ENCODE peak calls at places on chromosomes 12 and 14, in seven cellular contexts. O, H, A, F, D, I and Y are unnamed samples.

GRCh38 chr14:39015360-39015961 is 87.6 kb downstream of the SEC23A start:
- DNase-seq in D (no peak), O (peak), I (no peak), F (peak), A (peak), H (no peak), Y (peak)

GRCh38 chr12:49933793-49934192 is 16.7 kb upstream of the AQP2 start:
- DNase-seq in O (peak), H (no peak), I (no peak), F (peak), A (no peak), D (no peak), Y (no peak)

GRCh38 chr14:61602733-61603077 is 92.6 kb upstream of the HIF1A start:
- DNase-seq in A (no peak), D (no peak), H (no peak), F (peak), O (no peak), I (no peak), Y (no peak)

GRCh38 chr14:57089901-57090300 is 178.8 kb downstream of the EXOC5 start:
- DNase-seq in O (no peak), H (no peak), F (no peak), D (no peak), I (no peak), A (no peak), Y (no peak)

GRCh38 chr14:104676694-104677505 is 12.5 kb upstream of the INF2 start:
- DNase-seq in I (peak), O (no peak), A (peak), F (no peak), D (no peak), H (no peak), Y (peak)

GRCh38 chr12:56448860-56449621 is at the start of gene TIMELESS:
- DNase-seq in H (peak), D (peak), A (peak), F (peak), O (peak), I (peak), Y (peak)

GRCh38 chr14:30427401-30427800 is 131.6 kb upstream of the G2E3 start:
- DNase-seq in O (no peak), I (no peak), F (no peak), A (no peak), D (no peak), H (no peak), Y (no peak)

GRCh38 chr12:56808954-56809353 is 45.8 kb downstream of the HSD17B6 start:
- DNase-seq in D (no peak), I (no peak), F (no peak), O (no peak), H (no peak), A (no peak), Y (no peak)

GRCh38 chr14:105883066-105884005 is 357.0 kb downstream of the TMEM121 start:
- DNase-seq in I (peak), F (no peak), H (no peak), O (no peak), D (no peak), A (no peak), Y (peak)

GRCh38 chr12:25313591-25313990 is 62.9 kb upstream of the KRAS start:
- DNase-seq in I (no peak), H (no peak), A (no peak), O (peak), D (no peak), F (peak), Y (no peak)

GRCh38 chr12:12661086-12661485 is 34.9 kb downstream of the GPR19 start:
- DNase-seq in F (peak), A (no peak), O (peak), I (no peak), H (no peak), D (no peak), Y (no peak)

GRCh38 chr14:33393155-33393894 is 454.6 kb downstream of the NPAS3 start:
- DNase-seq in A (no peak), D (no peak), H (no peak), O (no peak), F (no peak), I (no peak), Y (no peak)

GRCh38 chr14:101977311-101978071 is 13.1 kb downstream of the DYNC1H1 start:
- DNase-seq in H (no peak), A (no peak), D (no peak), I (peak), O (peak), F (no peak), Y (no peak)

GRCh38 chr12:51695241-51696010 is 104.4 kb downstream of the SCN8A start:
- DNase-seq in I (no peak), D (no peak), H (no peak), O (peak), F (peak), A (no peak), Y (no peak)

GRCh38 chr12:103326190-103326589 is 169.6 kb downstream of the C12orf42 start:
- DNase-seq in D (no peak), H (no peak), O (no peak), A (peak), F (no peak), I (no peak), Y (peak)

GRCh38 chr14:101512396-101512695 is 48.9 kb upstream of the DIO3 start:
- DNase-seq in A (no peak), H (no peak), O (no peak), D (no peak), I (no peak), F (no peak), Y (no peak)

GRCh38 chr12:89299951-89300350 is 52.4 kb downstream of the DUSP6 start:
- DNase-seq in A (no peak), I (no peak), D (no peak), O (no peak), F (no peak), H (no peak), Y (no peak)

GRCh38 chr14:51884086-51884927 is 23.9 kb downstream of the GNG2 start:
- DNase-seq in H (no peak), A (peak), F (peak), O (peak), D (no peak), I (no peak), Y (peak)

GRCh38 chr14:96501383-96501745 is 818 bp upstream of the PAPOLA start:
- DNase-seq in F (no peak), H (no peak), O (no peak), D (no peak), I (no peak), A (no peak), Y (no peak)

GRCh38 chr14:96501746-96502620 is at the start of gene PAPOLA:
- DNase-seq in O (peak), A (peak), D (peak), H (peak), F (peak), I (peak), Y (peak)

GRCh38 chr14:96497586-96497985 is 4.6 kb upstream of the PAPOLA start:
- DNase-seq in I (no peak), H (no peak), F (no peak), D (no peak), O (no peak), A (no peak), Y (no peak)

GRCh38 chr14:96507723-96508122 is 5.5 kb downstream of the PAPOLA start:
- DNase-seq in O (no peak), D (no peak), F (no peak), H (no peak), I (no peak), A (no peak), Y (no peak)

GRCh38 chr14:96502621-96503251 is 554 bp downstream of the PAPOLA start:
- DNase-seq in A (no peak), I (peak), D (peak), H (no peak), F (peak), O (peak), Y (peak)
- TF ChIP-seq CTCF in A (no peak), I (no peak), D (no peak), H (no peak), F (no peak), O (no peak), Y (no peak)

GRCh38 chr12:53949631-53950440 is 4.9 kb upstream of the HOXC12 start:
- DNase-seq in D (no peak), F (no peak), O (no peak), H (no peak), I (peak), A (no peak), Y (no peak)

GRCh38 chr12:53951577-53952334 is 2.9 kb upstream of the HOXC12 start:
- DNase-seq in H (no peak), F (no peak), A (no peak), D (no peak), I (peak), O (no peak), Y (no peak)

GRCh38 chr12:53950441-53950781 is 4.3 kb upstream of the HOXC12 start:
- DNase-seq in D (no peak), F (no peak), O (no peak), I (no peak), A (no peak), H (no peak), Y (no peak)

GRCh38 chr12:53950789-53951576 is 3.7 kb upstream of the HOXC12 start:
- DNase-seq in O (no peak), D (no peak), I (peak), A (no peak), H (no peak), F (no peak), Y (no peak)

GRCh38 chr12:53948650-53949593 is 5.8 kb upstream of the HOXC12 start:
- DNase-seq in I (no peak), O (no peak), A (no peak), H (no peak), D (no peak), F (no peak), Y (no peak)
- TF ChIP-seq CTCF in I (no peak), O (no peak), A (no peak), H (no peak), D (no peak), F (no peak), Y (no peak)

GRCh38 chr14:69685716-69686115 is 74.3 kb downstream of the SUSD6 start:
- DNase-seq in I (peak), O (peak), F (peak), D (peak), H (peak), A (no peak), Y (no peak)
- TF ChIP-seq CTCF in I (no peak), O (no peak), F (no peak), D (no peak), H (no peak), A (no peak), Y (no peak)

DNA sequence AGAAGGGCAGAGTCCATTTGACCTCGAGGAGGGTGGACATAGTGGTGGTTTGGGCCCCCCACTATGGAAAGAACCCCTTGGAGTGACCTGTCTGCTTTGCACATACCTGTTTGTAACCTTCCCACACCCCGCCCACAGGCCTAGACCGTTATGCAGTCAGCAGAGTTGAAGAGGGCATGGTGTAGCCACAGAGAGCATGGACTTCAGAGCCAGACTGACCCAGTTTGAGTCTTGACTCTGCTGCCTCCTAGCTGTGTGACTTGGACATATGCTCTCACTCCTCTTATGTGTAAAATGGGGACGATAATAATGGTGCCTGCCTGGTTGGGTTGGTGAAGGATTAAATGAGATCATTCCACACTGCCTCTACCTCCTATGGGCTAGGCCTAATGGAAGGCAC is 40.9 kb upstream of the NOS1 start:
- DNase-seq in O (no peak), I (no peak), F (no peak), D (no peak), A (no peak), H (no peak), Y (no peak)
- TF ChIP-seq CTCF in O (no peak), I (no peak), F (no peak), D (no peak), A (no peak), H (no peak), Y (no peak)